ENCODE peak calls at places on chromosomes 4 and X, in seven cellular contexts. A is hippocampal formation; S is progenitor cell of endocrine pancreas; Q is stomach; N is kidney epithelial cell; G is stimulated activated CD8-positive, alpha-beta memory T cell treated with anti-CD3 and anti-CD28 coated beads, Interleukin-4, amount 100 ng/mL, for 4 hours; Y is GM10248. W is an unnamed sample.

GRCh38 chrX:115689931-115690330 is 129.0 kb downstream of the PLS3 start:
- DNase-seq in A (no peak), S (no peak), Q (no peak), N (no peak), G (no peak), Y (no peak), W (no peak)

GRCh38 chr4:951186-951585 is 18.9 kb downstream of the TMEM175 start:
- DNase-seq in A (no peak), S (no peak), Q (no peak), N (no peak), G (no peak), Y (no peak), W (no peak)

GRCh38 chr4:89707467-89707866 is 129.5 kb downstream of the SNCA start:
- DNase-seq in A (no peak), S (no peak), Q (no peak), N (no peak), G (no peak), Y (no peak), W (no peak)

GRCh38 chrX:69088171-69088938 is 76.9 kb downstream of the PJA1 start:
- DNase-seq in A (no peak), S (no peak), Q (no peak), N (no peak), G (no peak), Y (no peak), W (no peak)

GRCh38 chrX:54171527-54171926 is 11.5 kb downstream of the FAM120C start:
- DNase-seq in A (no peak), S (no peak), Q (no peak), N (no peak), G (no peak), Y (no peak), W (no peak)

GRCh38 chrX:103304705-103305104 is 6.1 kb downstream of the BEX2 start:
- DNase-seq in A (no peak), S (no peak), Q (no peak), N (no peak), G (no peak), Y (no peak), W (no peak)

GRCh38 chrX:110442631-110443030 is 84.0 kb downstream of the RTL9 start:
- DNase-seq in A (no peak), S (no peak), Q (no peak), N (no peak), G (no peak), Y (no peak), W (no peak)

GRCh38 chrX:23704673-23705206 is 37.4 kb downstream of the PRDX4 start:
- DNase-seq in A (no peak), S (no peak), Q (no peak), N (no peak), G (no peak), Y (no peak), W (no peak)

GRCh38 chrX:97987979-97988378 is 1104.3 kb downstream of the RPA4 start:
- DNase-seq in A (no peak), S (no peak), Q (no peak), N (no peak), G (no peak), Y (no peak), W (no peak)

GRCh38 chrX:109347618-109348017 is 134.3 kb downstream of the GUCY2F start:
- DNase-seq in A (no peak), S (no peak), Q (no peak), N (peak; percentile 12), G (no peak), Y (no peak), W (no peak)

GRCh38 chr4:40199999-40200880 is 3.4 kb downstream of the RHOH start:
- DNase-seq in A (no peak), S (no peak), Q (peak; percentile 43), N (no peak), G (peak; percentile 41), Y (peak; percentile 43), W (peak; percentile 70)

GRCh38 chrX:74535633-74536141 is 78.7 kb downstream of the RLIM start:
- DNase-seq in A (peak; percentile 46), S (no peak), Q (peak; percentile 63), N (no peak), G (peak; percentile 14), Y (peak; percentile 48), W (no peak)

GRCh38 chr4:110371016-110371795 is 104.7 kb upstream of the ENPEP start:
- DNase-seq in A (no peak), S (no peak), Q (no peak), N (peak; percentile 97), G (no peak), Y (no peak), W (no peak)

GRCh38 chr4:169260217-169260866 is 10.4 kb downstream of the SH3RF1 start:
- DNase-seq in A (no peak), S (no peak), Q (no peak), N (no peak), G (no peak), Y (no peak), W (no peak)

GRCh38 chrX:7027071-7027470 is 120.4 kb upstream of the STS start:
- DNase-seq in A (no peak), S (no peak), Q (peak; percentile 79), N (no peak), G (no peak), Y (no peak), W (no peak)

GRCh38 chr4:24991015-24991414 is 39.7 kb downstream of the LGI2 start:
- DNase-seq in A (no peak), S (no peak), Q (no peak), N (no peak), G (no peak), Y (no peak), W (no peak)

GRCh38 chr4:7988437-7988836 is 48.8 kb upstream of the AFAP1 start:
- DNase-seq in A (no peak), S (no peak), Q (no peak), N (no peak), G (no peak), Y (no peak), W (no peak)

GRCh38 chr4:126470862-126471261 is 1156.1 kb downstream of the FAT4 start:
- DNase-seq in A (no peak), S (no peak), Q (no peak), N (no peak), G (no peak), Y (no peak), W (no peak)

GRCh38 chrX:71256051-71256450 is 2.1 kb upstream of the ZMYM3 start:
- DNase-seq in A (no peak), S (no peak), Q (no peak), N (no peak), G (no peak), Y (no peak), W (no peak)

GRCh38 chr4:159238631-159239030 is 135.8 kb downstream of the RAPGEF2 start:
- DNase-seq in A (no peak), S (no peak), Q (no peak), N (no peak), G (no peak), Y (no peak), W (no peak)

GRCh38 chr4:108709234-108709633 is 53.6 kb downstream of the ETNPPL start:
- DNase-seq in A (no peak), S (no peak), Q (no peak), N (no peak), G (no peak), Y (no peak), W (no peak)

GRCh38 chr4:74874785-74875367 is 58.0 kb upstream of the PARM1 start:
- DNase-seq in A (peak; percentile 14), S (no peak), Q (peak; percentile 27), N (peak; percentile 56), G (no peak), Y (peak; percentile 38), W (no peak)

GRCh38 chr4:7392438-7393374 is 42.0 kb downstream of the PSAPL1 start:
- DNase-seq in A (no peak), S (no peak), Q (peak; percentile 21), N (no peak), G (no peak), Y (no peak), W (no peak)

GRCh38 chr4:187666634-187667033 is 328.9 kb upstream of the ZFP42 start:
- DNase-seq in A (no peak), S (no peak), Q (no peak), N (no peak), G (no peak), Y (no peak), W (no peak)

GRCh38 chrX:151713859-151714258 is 2.0 kb upstream of the FATE1 start:
- DNase-seq in A (no peak), S (no peak), Q (no peak), N (no peak), G (no peak), Y (no peak), W (no peak)

GRCh38 chrX:3501833-3502535 is 155.5 kb upstream of the MXRA5 start:
- DNase-seq in A (peak; percentile 2), S (no peak), Q (no peak), N (no peak), G (no peak), Y (no peak), W (no peak)

GRCh38 chr4:136818811-136819210 is 713.5 kb downstream of the PCDH18 start:
- DNase-seq in A (no peak), S (no peak), Q (no peak), N (no peak), G (no peak), Y (no peak), W (no peak)

GRCh38 chr4:36214735-36215485 is 29.4 kb downstream of the ARAP2 start:
- DNase-seq in A (no peak), S (no peak), Q (no peak), N (no peak), G (no peak), Y (no peak), W (no peak)

GRCh38 chr4:8044699-8045098 is 105.0 kb upstream of the AFAP1 start:
- DNase-seq in A (no peak), S (no peak), Q (no peak), N (no peak), G (no peak), Y (no peak), W (no peak)

GRCh38 chr4:87716350-87717041 is 66.4 kb downstream of the DMP1 start:
- DNase-seq in A (no peak), S (no peak), Q (no peak), N (no peak), G (no peak), Y (no peak), W (no peak)

GRCh38 chr4:123505077-123505456 is 108.5 kb downstream of the SPRY1 start:
- DNase-seq in A (no peak), S (no peak), Q (peak; percentile 38), N (no peak), G (no peak), Y (no peak), W (no peak)

GRCh38 chr4:71293705-71294104 is 45.1 kb upstream of the SLC4A4 start:
- DNase-seq in A (no peak), S (no peak), Q (no peak), N (no peak), G (no peak), Y (no peak), W (no peak)

GRCh38 chr4:168098257-168098717 is 6.0 kb downstream of the ANXA10 start:
- DNase-seq in A (no peak), S (no peak), Q (no peak), N (no peak), G (no peak), Y (no peak), W (no peak)

GRCh38 chr4:25770844-25771243 is 91.9 kb downstream of the SEL1L3 start:
- DNase-seq in A (no peak), S (no peak), Q (no peak), N (no peak), G (no peak), Y (no peak), W (no peak)

GRCh38 chr4:62324215-62324614 is 1124.1 kb downstream of the ADGRL3 start:
- DNase-seq in A (no peak), S (no peak), Q (no peak), N (no peak), G (no peak), Y (no peak), W (no peak)